ENCODE peak calls at places on chromosomes 1 and 21, in five cellular contexts. One of them, this sample, is unnamed.
A peak's percentile ranks its signal among the peaks of the same experiment; 100 is the strongest.

GRCh38 chr21:35617491-35617890 is 442.8 kb downstream of the SETD4 start:
- DNase-seq in body of pancreas: no peak
- DNase-seq in mesendoderm: no peak
- DNase-seq in KG1: no peak
- DNase-seq in EL: no peak
- DNase-seq in this sample: no peak

GRCh38 chr1:225441314-225442119 is 13.7 kb upstream of the LBR start:
- DNase-seq in body of pancreas: peak; percentile 64
- DNase-seq in mesendoderm: no peak
- DNase-seq in KG1: no peak
- DNase-seq in EL: no peak
- DNase-seq in this sample: no peak

GRCh38 chr1:107820797-107821196 is 144.2 kb downstream of the VAV3 start:
- DNase-seq in body of pancreas: no peak
- DNase-seq in mesendoderm: no peak
- DNase-seq in KG1: no peak
- DNase-seq in EL: no peak
- DNase-seq in this sample: no peak

GRCh38 chr21:44736291-44737004 is 25.1 kb upstream of the TSPEAR start:
- DNase-seq in body of pancreas: peak; percentile 21
- DNase-seq in mesendoderm: no peak
- DNase-seq in KG1: no peak
- DNase-seq in EL: no peak
- DNase-seq in this sample: no peak

GRCh38 chr21:36704958-36705678 is 6.2 kb downstream of the SIM2 start:
- DNase-seq in body of pancreas: no peak
- DNase-seq in mesendoderm: peak; percentile 8
- DNase-seq in KG1: no peak
- DNase-seq in EL: no peak
- DNase-seq in this sample: no peak

GRCh38 chr1:86502721-86503430 is 34.1 kb downstream of the CLCA1 start:
- DNase-seq in body of pancreas: no peak
- DNase-seq in mesendoderm: peak; percentile 98
- DNase-seq in KG1: no peak
- DNase-seq in EL: no peak
- DNase-seq in this sample: no peak

GRCh38 chr1:234751678-234752077 is 141.7 kb upstream of the IRF2BP2 start:
- DNase-seq in body of pancreas: no peak
- DNase-seq in mesendoderm: no peak
- DNase-seq in KG1: no peak
- DNase-seq in EL: no peak
- DNase-seq in this sample: no peak

GRCh38 chr1:53896673-53897229 is 2.8 kb downstream of the DIO1 start:
- DNase-seq in body of pancreas: no peak
- DNase-seq in mesendoderm: no peak
- DNase-seq in KG1: no peak
- DNase-seq in EL: peak; percentile 86
- DNase-seq in this sample: no peak

GRCh38 chr1:983736-984475 is 2.0 kb upstream of the PERM1 start:
- DNase-seq in body of pancreas: peak; percentile 63
- DNase-seq in mesendoderm: peak; percentile 20
- DNase-seq in KG1: no peak
- DNase-seq in EL: no peak
- DNase-seq in this sample: no peak

This sample was measured in central memory CD8-positive, alpha-beta T cell.